ENCODE peak calls at places on chromosomes 3 and 15, in five cellular contexts. G is tibial artery, P is heart left ventricle, V is MM.1S, I is IMR-90. M is an unnamed sample. For H3K4me1, the result is how much of the 10 kb centered on the place peaks cover.

GRCh38 chr3:181712505-181713299 is 977 bp downstream of the SOX2 start:
- DNase-seq in I (no peak), P (no peak), V (peak), G (no peak), M (no peak)

GRCh38 chr3:33826206-33826605 is 27.8 kb downstream of the PDCD6IP start:
- DNase-seq in V (no peak), P (no peak), G (no peak), I (peak), M (no peak)

GRCh38 chr15:83673385-83673784 is 19.5 kb downstream of the ADAMTSL3 start:
- DNase-seq in V (no peak), I (no peak), G (peak), P (no peak), M (no peak)

GRCh38 chr15:35519536-35520149 is 26.3 kb downstream of the DPH6 start:
- DNase-seq in P (no peak), I (peak), G (no peak), V (peak), M (no peak)

GRCh38 chr3:131008326-131008725 is 18.3 kb downstream of the ASTE1 start:
- DNase-seq in V (no peak), G (no peak), P (no peak), I (no peak), M (no peak)

GRCh38 chr3:25441234-25441856 is 13.3 kb downstream of the RARB start:
- DNase-seq in V (no peak), G (no peak), I (no peak), P (no peak), M (no peak)

GRCh38 chr15:88872106-88872505 is 23.2 kb downstream of the HAPLN3 start:
- DNase-seq in P (no peak), G (no peak), I (no peak), V (no peak), M (no peak)

GRCh38 chr3:128506721-128507120 is 13.7 kb upstream of the GATA2 start:
- DNase-seq in G (no peak), V (no peak), I (no peak), P (no peak), M (no peak)

GRCh38 chr3:126478581-126479310 is 3.1 kb upstream of the ZXDC start:
- DNase-seq in G (no peak), V (no peak), P (peak), I (no peak), M (no peak)

GRCh38 chr3:59992578-59992977 is 942.8 kb upstream of the CFAP20DC start:
- DNase-seq in P (no peak), I (no peak), G (no peak), V (no peak), M (no peak)

GRCh38 chr3:135368316-135368715 is 573.3 kb downstream of the EPHB1 start:
- DNase-seq in I (no peak), P (no peak), G (no peak), V (peak), M (no peak)

GRCh38 chr15:29890761-29891457 is 68.6 kb upstream of the TJP1 start:
- DNase-seq in I (no peak), P (no peak), G (no peak), V (no peak), M (no peak)

GRCh38 chr3:10816019-10816862 is at the start of gene SLC6A11:
- DNase-seq in G (no peak), P (no peak), V (no peak), I (no peak), M (no peak)

GRCh38 chr3:108940166-108940565 is 13.5 kb downstream of the GUCA1C start:
- DNase-seq in G (no peak), P (no peak), V (no peak), I (no peak), M (no peak)

GRCh38 chr3:31377045-31377642 is 155.6 kb upstream of the STT3B start:
- DNase-seq in G (no peak), I (peak), V (no peak), P (no peak), M (no peak)

GRCh38 chr15:23385886-23386430 is 31.4 kb downstream of the GOLGA8S start:
- DNase-seq in G (no peak), P (no peak), I (no peak), V (peak), M (no peak)

GRCh38 chr15:58285921-58286278 is 145.9 kb upstream of the LIPC start:
- DNase-seq in I (peak), P (no peak), V (no peak), G (no peak), M (no peak)

GRCh38 chr3:46095307-46095706 is 68.0 kb upstream of the XCR1 start:
- DNase-seq in P (no peak), V (no peak), G (no peak), I (no peak), M (no peak)

GRCh38 chr3:46097691-46098241 is 70.5 kb upstream of the XCR1 start:
- DNase-seq in G (peak), V (no peak), I (peak), P (no peak), M (no peak)

GRCh38 chr3:46094506-46094905 is 67.2 kb upstream of the XCR1 start:
- DNase-seq in P (no peak), V (no peak), G (no peak), I (no peak), M (no peak)

GRCh38 chr3:46096781-46097180 is 69.5 kb upstream of the XCR1 start:
- DNase-seq in I (no peak), V (no peak), P (no peak), G (no peak), M (no peak)

DNA sequence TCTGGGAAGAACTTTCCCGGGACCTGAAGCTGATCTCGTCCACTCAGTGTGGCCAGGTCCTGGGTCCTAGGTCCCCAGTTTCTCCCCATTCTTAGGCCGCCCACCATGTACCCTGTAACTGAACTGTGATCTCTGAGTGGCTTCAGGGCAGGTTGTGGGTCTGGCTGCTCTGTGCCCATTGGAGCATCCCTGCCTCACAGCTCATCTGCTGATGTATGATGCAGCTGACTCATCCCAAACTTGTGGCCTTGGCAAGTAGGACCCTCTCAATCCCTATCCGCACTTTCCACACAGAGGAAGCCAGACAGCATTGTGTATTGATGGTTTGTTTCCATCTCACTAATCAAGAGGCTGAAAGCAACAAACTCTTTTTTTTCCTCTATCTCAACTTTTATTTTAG is 69.1 kb upstream of the XCR1 start:
- DNase-seq in I (no peak), P (no peak), V (no peak), G (no peak), M (no peak)
- H3K4me3 ChIP-seq in I (no peak), P (no peak), V (no peak), G (no peak), M (no peak)

GRCh38 chr3:42868841-42869240 is 6.8 kb downstream of the CYP8B1 start:
- DNase-seq in P (no peak), V (no peak), G (no peak), I (no peak), M (no peak)

GRCh38 chr3:42874749-42875148 is 930 bp downstream of the CYP8B1 start:
- DNase-seq in I (no peak), P (no peak), V (no peak), G (no peak), M (no peak)

GRCh38 chr3:42873216-42873982 is 2.3 kb downstream of the CYP8B1 start:
- DNase-seq in G (no peak), I (no peak), P (no peak), V (no peak), M (no peak)

GRCh38 chr3:42872718-42873117 is 3.0 kb downstream of the CYP8B1 start:
- DNase-seq in G (peak), I (no peak), P (no peak), V (no peak), M (no peak)

GRCh38 chr3:42871592-42872196 is 4.0 kb downstream of the CYP8B1 start:
- DNase-seq in P (no peak), I (no peak), G (no peak), V (no peak), M (no peak)
- H3K4me1 ChIP-seq in P (under half), I (under half), G (under half), V (under half), M (under half)

DNA sequence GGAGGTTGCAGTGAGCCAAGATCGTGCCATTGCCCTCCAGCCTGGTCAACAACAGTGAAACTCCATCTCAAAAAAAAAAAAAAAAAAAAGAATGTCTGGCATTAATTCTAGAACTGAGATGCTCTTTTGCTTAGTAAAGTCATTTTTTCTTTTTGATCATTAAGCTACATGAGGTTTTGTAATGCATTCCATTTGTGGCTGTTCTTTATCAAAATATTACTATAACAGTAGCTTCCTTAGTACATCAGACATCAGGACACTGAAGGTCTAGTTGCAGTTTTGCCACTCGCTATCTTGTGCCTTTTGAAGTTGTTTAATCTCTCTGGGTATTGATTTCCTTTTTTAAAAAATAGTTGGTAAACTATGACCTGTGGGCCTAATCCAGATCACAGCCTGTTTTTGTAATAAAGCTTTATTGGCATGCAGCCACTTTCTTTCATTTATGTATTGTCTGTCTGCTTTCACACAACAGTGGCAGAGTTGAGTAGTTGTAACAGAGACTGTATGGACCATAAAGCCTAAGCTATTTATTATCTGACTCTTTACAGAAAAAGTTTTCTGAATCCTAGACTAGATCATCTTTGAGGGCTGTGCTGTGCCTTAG is 76.6 kb downstream of the SLC25A26 start:
- DNase-seq in I (peak), P (no peak), G (no peak), V (no peak), M (no peak)
- H3K27ac ChIP-seq in I (no peak), P (peak), G (no peak), V (no peak), M (no peak)

DNA sequence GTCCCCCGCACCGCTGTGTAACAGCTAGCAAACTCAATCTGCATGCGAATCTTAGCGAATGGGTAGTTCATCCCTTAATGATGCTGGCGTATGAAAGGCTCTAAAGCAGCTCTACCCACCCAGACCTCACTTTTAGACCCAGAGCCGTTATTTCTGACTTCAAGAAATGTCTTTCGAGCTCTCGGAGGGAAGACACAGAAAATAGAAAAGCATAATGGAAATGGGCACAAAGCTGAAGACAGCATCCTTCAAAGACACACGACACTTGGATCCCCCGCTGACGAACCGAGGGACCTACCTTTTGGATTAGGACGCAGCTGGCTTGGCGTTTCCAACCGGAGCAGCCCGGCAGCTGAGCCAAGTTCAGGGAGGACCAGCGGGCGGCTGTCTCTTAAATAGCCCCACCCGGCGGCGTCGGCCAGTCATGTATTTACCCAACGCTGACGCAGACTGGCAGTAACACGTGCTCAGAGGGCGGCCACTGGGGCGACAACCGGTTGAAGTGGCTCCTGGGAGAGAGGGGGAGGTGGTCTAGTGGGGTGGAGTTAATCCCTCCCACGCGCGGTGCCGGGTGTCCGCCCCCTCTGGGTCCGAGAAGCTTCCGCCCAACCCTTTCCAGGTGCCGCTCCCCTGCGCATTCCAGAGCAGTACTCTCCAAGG is 1.5 kb downstream of the CCK start:
- DNase-seq in P (peak), I (peak), V (no peak), G (peak), M (peak)
- H3K4me3 ChIP-seq in P (no peak), I (no peak), V (no peak), G (no peak), M (no peak)

GRCh38 chr3:112651516-112651915 is 10.6 kb upstream of the CCDC80 start:
- DNase-seq in G (no peak), P (no peak), I (peak), V (no peak), M (no peak)
- H3K4me1 ChIP-seq in G (under half), P (under half), I (under half), V (under half), M (under half)

DNA sequence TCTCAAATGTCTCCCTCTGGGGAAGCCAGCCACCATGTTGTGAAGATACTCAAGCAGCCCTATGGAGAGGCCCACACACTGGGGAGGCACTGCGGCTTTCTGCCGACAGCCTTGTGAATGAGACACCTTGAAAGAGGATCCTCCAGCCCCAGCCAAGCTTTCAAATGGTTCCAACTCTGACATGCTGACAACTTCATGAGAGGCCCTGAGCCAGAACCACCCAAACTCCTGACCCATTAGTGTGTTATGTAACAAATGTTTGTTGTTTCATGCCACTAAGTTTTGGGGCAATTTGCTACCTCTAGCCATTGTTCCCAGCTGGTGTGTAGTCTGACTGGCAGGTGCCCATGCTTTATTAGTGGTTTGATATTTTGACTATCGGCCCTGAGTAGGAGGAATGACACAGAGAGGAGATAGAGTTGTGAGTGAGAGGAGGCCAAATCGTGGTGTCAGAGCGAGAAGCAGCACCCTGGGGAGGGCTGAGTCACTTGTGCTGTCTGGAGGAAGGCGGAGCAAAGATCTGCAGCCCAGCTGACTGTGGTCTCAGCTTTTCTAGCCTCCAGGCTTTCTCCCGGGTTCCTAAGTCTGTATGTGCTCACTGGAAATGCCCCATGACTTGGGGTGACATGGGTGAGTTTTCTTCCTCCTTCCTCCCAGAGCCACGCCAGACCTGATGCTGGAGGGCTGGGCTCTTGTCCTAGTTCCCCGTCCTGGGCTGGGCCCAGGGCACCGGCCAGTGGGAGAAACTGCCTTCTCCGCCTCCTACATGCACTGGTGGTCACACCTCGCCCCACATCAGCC is 56.8 kb upstream of the BLM start:
- DNase-seq in G (peak), V (peak), P (peak), I (peak), M (peak)
- H3K27ac ChIP-seq in G (peak), V (no peak), P (peak), I (no peak), M (peak)

GRCh38 chr15:84752195-84752594 is 3.8 kb downstream of the ZNF592 start:
- DNase-seq in P (no peak), V (no peak), G (no peak), I (no peak), M (no peak)
- H3K4me3 ChIP-seq in P (no peak), V (no peak), G (no peak), I (no peak), M (no peak)

GRCh38 chr15:63231717-63232116 is 42.3 kb downstream of the RAB8B start:
- DNase-seq in G (no peak), P (no peak), I (no peak), V (no peak), M (no peak)

GRCh38 chr15:63233667-63234419 is 43.6 kb upstream of the APH1B start:
- DNase-seq in V (no peak), P (no peak), G (no peak), I (peak), M (no peak)

GRCh38 chr15:63234479-63234878 is 42.9 kb upstream of the APH1B start:
- DNase-seq in G (peak), I (peak), V (no peak), P (peak), M (no peak)

GRCh38 chr15:63232400-63232799 is 43.0 kb downstream of the RAB8B start:
- DNase-seq in G (no peak), I (no peak), P (no peak), V (no peak), M (no peak)

DNA sequence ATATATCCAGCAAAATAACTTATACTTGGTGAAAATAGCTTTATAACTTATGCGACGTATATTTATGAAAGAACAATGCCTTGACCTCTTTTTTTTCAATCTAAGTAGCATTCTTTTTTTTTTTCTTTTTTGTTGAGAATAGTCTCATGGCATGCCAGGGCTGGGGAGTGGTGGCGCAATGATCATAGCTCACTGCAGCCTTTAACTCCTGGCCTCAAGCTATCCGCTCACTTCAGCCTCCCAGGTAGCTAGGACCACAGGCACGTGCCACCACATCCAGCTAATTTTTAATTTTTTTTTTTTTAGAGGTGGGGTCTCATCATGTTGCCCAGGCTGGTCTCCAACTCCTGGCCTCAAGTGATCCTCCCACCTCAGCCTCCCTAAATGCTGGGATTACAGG is 43.5 kb downstream of the RAB8B start:
- DNase-seq in I (peak), V (no peak), G (no peak), P (no peak), M (no peak)
- H3K4me1 ChIP-seq in I (under half), V (under half), G (under half), P (under half), M (under half)

GRCh38 chr15:57160823-57161560 is 215.3 kb upstream of the CGNL1 start:
- DNase-seq in I (peak), P (no peak), V (no peak), G (no peak), M (no peak)
- H3K27ac ChIP-seq in I (peak), P (no peak), V (no peak), G (no peak), M (no peak)

GRCh38 chr15:85785887-85786777 is 8.6 kb downstream of the KLHL25 start:
- DNase-seq in P (no peak), I (peak), V (no peak), G (no peak), M (peak)

GRCh38 chr15:85786778-85787114 is 8.0 kb downstream of the KLHL25 start:
- DNase-seq in G (no peak), I (no peak), V (no peak), P (no peak), M (no peak)

GRCh38 chr15:85792102-85792731 is 2.5 kb downstream of the KLHL25 start:
- DNase-seq in V (no peak), P (no peak), I (no peak), G (no peak), M (no peak)

GRCh38 chr15:85789496-85789875 is 5.2 kb downstream of the KLHL25 start:
- DNase-seq in I (no peak), P (no peak), V (no peak), G (no peak), M (no peak)

GRCh38 chr15:85788796-85789495 is 5.8 kb downstream of the KLHL25 start:
- DNase-seq in I (no peak), P (no peak), V (no peak), G (no peak), M (peak)
- H3K4me3 ChIP-seq in I (no peak), P (no peak), V (no peak), G (no peak), M (no peak)